ENCODE peak calls at places on chromosome 4, in six cellular contexts. V, Q, P, K, M and D are unnamed samples. For H3K4me1, the result is how much of the 10 kb centered on the place peaks cover.

GRCh38 chr4:120452006-120452405 is 385.4 kb upstream of the MAD2L1 start:
- DNase-seq in V (no peak), Q (no peak), P (no peak), K (no peak), M (no peak), D (no peak)

GRCh38 chr4:45186249-45186648 is 459.9 kb upstream of the GNPDA2 start:
- DNase-seq in V (no peak), Q (no peak), P (no peak), K (no peak), M (no peak), D (no peak)

GRCh38 chr4:2437475-2438215 is 18.9 kb downstream of the CFAP99 start:
- DNase-seq in V (no peak), Q (peak), P (no peak), K (no peak), M (no peak), D (no peak)

GRCh38 chr4:89657931-89658700 is 178.8 kb downstream of the SNCA start:
- DNase-seq in V (peak), Q (no peak), P (no peak), K (peak), M (no peak), D (peak)

GRCh38 chr4:158538176-158538575 is 16.5 kb downstream of the RXFP1 start:
- DNase-seq in V (peak), Q (no peak), P (no peak), K (no peak), M (no peak), D (no peak)

GRCh38 chr4:25919676-25920075 is 5.7 kb downstream of the SMIM20 start:
- DNase-seq in V (no peak), Q (no peak), P (peak), K (no peak), M (no peak), D (no peak)

GRCh38 chr4:92236907-92237306 is 66.9 kb upstream of the GRID2 start:
- DNase-seq in V (no peak), Q (no peak), P (no peak), K (no peak), M (no peak), D (no peak)

GRCh38 chr4:84803720-84804119 is 162.8 kb downstream of the WDFY3 start:
- DNase-seq in V (no peak), Q (no peak), P (no peak), K (no peak), M (no peak), D (no peak)

GRCh38 chr4:126046081-126046614 is 731.4 kb downstream of the FAT4 start:
- DNase-seq in V (peak), Q (no peak), P (no peak), K (no peak), M (no peak), D (no peak)

GRCh38 chr4:98094118-98094517 is 49.2 kb downstream of the STPG2 start:
- DNase-seq in V (no peak), Q (no peak), P (no peak), K (no peak), M (no peak), D (no peak)

GRCh38 chr4:159151701-159152100 is 48.8 kb downstream of the RAPGEF2 start:
- DNase-seq in V (no peak), Q (no peak), P (no peak), K (no peak), M (no peak), D (no peak)

GRCh38 chr4:21765810-21766407 is 182.7 kb downstream of the KCNIP4 start:
- DNase-seq in V (peak), Q (no peak), P (peak), K (peak), M (peak), D (peak)

GRCh38 chr4:167897116-167897515 is 195.2 kb upstream of the ANXA10 start:
- DNase-seq in V (peak), Q (no peak), P (no peak), K (peak), M (no peak), D (no peak)

GRCh38 chr4:140335076-140335475 is 38.4 kb upstream of the SCOC start:
- DNase-seq in V (no peak), Q (no peak), P (no peak), K (no peak), M (no peak), D (no peak)

GRCh38 chr4:77669911-77670590 is 64.4 kb downstream of the CXCL13 start:
- DNase-seq in V (peak), Q (no peak), P (no peak), K (no peak), M (peak), D (no peak)

GRCh38 chr4:85477538-85477937 is 2.6 kb downstream of the ARHGAP24 start:
- DNase-seq in V (peak), Q (no peak), P (no peak), K (no peak), M (no peak), D (no peak)

GRCh38 chr4:73944061-73944875 is 37.6 kb downstream of the PF4 start:
- DNase-seq in V (peak), Q (no peak), P (peak), K (peak), M (peak), D (no peak)

GRCh38 chr4:3399277-3400194 is 42.2 kb upstream of the HGFAC start:
- DNase-seq in V (no peak), Q (peak), P (no peak), K (no peak), M (no peak), D (peak)

GRCh38 chr4:168886361-168886760 is 123.7 kb downstream of the CBR4 start:
- DNase-seq in V (no peak), Q (no peak), P (no peak), K (no peak), M (no peak), D (peak)

GRCh38 chr4:31365006-31365690 is 645.0 kb downstream of the PCDH7 start:
- DNase-seq in V (no peak), Q (no peak), P (no peak), K (no peak), M (peak), D (no peak)

GRCh38 chr4:8370835-8371234 is 69.7 kb downstream of the ACOX3 start:
- DNase-seq in V (no peak), Q (no peak), P (no peak), K (no peak), M (peak), D (no peak)

GRCh38 chr4:70778888-70779422 is 57.2 kb downstream of the RUFY3 start:
- DNase-seq in V (no peak), Q (no peak), P (no peak), K (no peak), M (peak), D (no peak)

GRCh38 chr4:84309191-84309590 is 189.9 kb downstream of the NKX6-1 start:
- DNase-seq in V (no peak), Q (no peak), P (no peak), K (peak), M (no peak), D (no peak)

GRCh38 chr4:178027796-178028195 is 585.6 kb upstream of the AGA start:
- DNase-seq in V (no peak), Q (no peak), P (no peak), K (no peak), M (no peak), D (no peak)

GRCh38 chr4:158042591-158043030 is 130.2 kb downstream of the GASK1B start:
- DNase-seq in V (no peak), Q (no peak), P (no peak), K (no peak), M (no peak), D (no peak)

GRCh38 chr4:174358823-174359222 is 75.1 kb downstream of the CEP44 start:
- DNase-seq in V (no peak), Q (no peak), P (no peak), K (no peak), M (no peak), D (no peak)

GRCh38 chr4:48205092-48205491 is 64.5 kb downstream of the TEC start:
- DNase-seq in V (peak), Q (no peak), P (no peak), K (no peak), M (no peak), D (no peak)

GRCh38 chr4:13920901-13921300 is 293.4 kb upstream of the BOD1L1 start:
- DNase-seq in V (peak), Q (no peak), P (peak), K (no peak), M (no peak), D (peak)

GRCh38 chr4:2961411-2962098 is 1.7 kb downstream of the NOP14 start:
- DNase-seq in V (peak), Q (no peak), P (no peak), K (peak), M (no peak), D (no peak)

GRCh38 chr4:158948071-158948470 is 154.8 kb upstream of the RAPGEF2 start:
- DNase-seq in V (no peak), Q (no peak), P (no peak), K (no peak), M (no peak), D (no peak)

GRCh38 chr4:111595456-111595855 is 549.8 kb upstream of the FAM241A start:
- DNase-seq in V (peak), Q (no peak), P (no peak), K (no peak), M (no peak), D (no peak)

GRCh38 chr4:71113294-71113693 is 119.8 kb downstream of the DCK start:
- DNase-seq in V (peak), Q (no peak), P (peak), K (peak), M (no peak), D (no peak)

GRCh38 chr4:85268146-85268545 is 206.8 kb upstream of the ARHGAP24 start:
- DNase-seq in V (no peak), Q (no peak), P (no peak), K (peak), M (no peak), D (no peak)

GRCh38 chr4:89469512-89469911 is 161.9 kb upstream of the GPRIN3 start:
- DNase-seq in V (no peak), Q (no peak), P (no peak), K (no peak), M (no peak), D (no peak)

GRCh38 chr4:145308598-145308997 is 128.2 kb upstream of the OTUD4 start:
- DNase-seq in V (no peak), Q (no peak), P (no peak), K (no peak), M (no peak), D (no peak)

GRCh38 chr4:113979157-113979972 is at the start of gene ARSJ:
- DNase-seq in V (peak), Q (peak), P (peak), K (peak), M (peak), D (peak)
- H3K4me3 ChIP-seq in V (peak), Q (peak), P (peak), K (peak), M (peak), D (peak)

GRCh38 chr4:7172508-7172907 is 19.8 kb upstream of the SORCS2 start:
- DNase-seq in V (no peak), Q (peak), P (no peak), K (no peak), M (no peak), D (no peak)
- H3K4me1 ChIP-seq in V (under half), Q (under half), P (under half), K (under half), M (under half), D (under half)

GRCh38 chr4:115678425-115678941 is 565.1 kb upstream of the NDST4 start:
- DNase-seq in V (no peak), Q (no peak), P (no peak), K (no peak), M (no peak), D (no peak)

GRCh38 chr4:115670930-115671329 is 557.5 kb upstream of the NDST4 start:
- DNase-seq in V (peak), Q (no peak), P (no peak), K (no peak), M (no peak), D (no peak)

GRCh38 chr4:115671581-115671980 is 558.2 kb upstream of the NDST4 start:
- DNase-seq in V (peak), Q (no peak), P (no peak), K (no peak), M (no peak), D (no peak)

GRCh38 chr4:115675721-115676120 is 562.3 kb upstream of the NDST4 start:
- DNase-seq in V (no peak), Q (no peak), P (no peak), K (no peak), M (no peak), D (no peak)

DNA sequence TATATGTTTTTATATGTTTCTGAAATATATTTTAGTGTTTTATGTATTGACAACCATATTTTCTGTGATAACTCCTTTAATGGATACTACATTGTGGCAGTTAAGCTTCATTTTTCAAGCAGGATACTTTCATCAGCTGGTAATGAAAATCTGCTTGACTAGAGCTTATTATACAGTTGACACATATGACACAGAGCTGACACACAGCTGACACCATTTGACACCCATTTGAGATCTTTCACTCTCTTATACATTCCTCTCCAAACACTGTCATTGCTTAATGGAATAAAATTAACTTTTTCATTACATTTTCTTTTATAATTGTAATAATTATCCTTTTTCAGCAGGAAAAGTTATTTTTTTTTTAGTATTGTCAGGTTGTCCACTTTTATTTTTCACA is 561.1 kb upstream of the NDST4 start:
- DNase-seq in V (no peak), Q (no peak), P (no peak), K (no peak), M (no peak), D (no peak)
- H3K27ac ChIP-seq in V (no peak), Q (no peak), P (no peak), K (no peak), M (no peak), D (no peak)

GRCh38 chr4:1172228-1172851 is at the start of gene SPON2:
- DNase-seq in V (no peak), Q (peak), P (no peak), K (peak), M (no peak), D (no peak)

GRCh38 chr4:1170156-1170804 is 2.1 kb downstream of the SPON2 start:
- DNase-seq in V (no peak), Q (peak), P (no peak), K (no peak), M (no peak), D (no peak)

GRCh38 chr4:1171306-1172227 is 816 bp downstream of the SPON2 start:
- DNase-seq in V (no peak), Q (peak), P (peak), K (peak), M (peak), D (no peak)

GRCh38 chr4:1169691-1170096 is 2.7 kb downstream of the SPON2 start:
- DNase-seq in V (no peak), Q (peak), P (no peak), K (no peak), M (no peak), D (no peak)

DNA sequence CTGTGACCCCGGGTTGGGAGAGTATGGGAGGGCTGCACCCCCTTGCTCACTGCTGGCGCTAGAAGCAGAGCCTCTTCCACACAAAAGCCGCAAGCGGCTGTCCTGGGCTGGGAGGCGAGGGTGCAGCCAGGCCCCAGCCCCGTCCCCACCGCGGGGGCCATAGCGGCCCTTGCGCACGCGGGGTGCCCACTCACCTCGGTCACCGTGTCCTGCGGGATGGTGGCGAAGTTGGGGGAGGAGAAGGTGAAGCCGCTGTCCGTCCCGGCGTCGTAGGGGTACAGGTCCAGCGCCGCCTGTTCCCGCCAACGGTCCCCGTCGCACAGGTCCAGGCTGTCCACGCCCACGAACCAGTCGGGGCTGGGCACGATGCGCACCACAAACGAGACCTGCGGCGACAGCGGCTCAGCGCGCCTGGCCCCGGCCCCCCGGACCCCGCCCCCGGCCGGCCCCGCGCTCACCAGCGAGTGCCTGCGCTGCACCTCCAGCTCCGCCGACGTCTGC is 1.5 kb downstream of the SPON2 start:
- DNase-seq in V (no peak), Q (peak), P (no peak), K (no peak), M (no peak), D (no peak)
- H3K4me3 ChIP-seq in V (no peak), Q (peak), P (peak), K (peak), M (no peak), D (no peak)

DNA sequence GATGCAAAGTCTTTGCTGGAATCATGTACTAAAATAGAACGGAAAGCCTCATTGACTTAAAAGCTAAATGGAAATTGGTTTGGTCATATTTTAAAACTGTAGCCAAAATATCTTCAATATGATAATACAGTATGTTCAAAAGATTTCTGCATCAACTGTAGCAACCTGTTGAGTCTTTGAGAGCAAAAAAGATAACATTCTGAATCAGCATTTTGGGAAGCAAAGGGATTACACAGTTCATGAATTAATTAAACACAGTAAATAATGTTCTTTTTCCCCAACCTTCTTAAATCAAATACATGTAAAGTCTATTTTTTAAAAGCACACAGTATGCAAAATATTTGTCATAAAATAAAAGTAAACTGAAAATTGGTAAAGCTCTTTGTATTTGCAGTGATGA is 50.5 kb downstream of the DCHS2 start:
- DNase-seq in V (no peak), Q (no peak), P (no peak), K (no peak), M (no peak), D (no peak)
- H3K4me1 ChIP-seq in V (under half), Q (under half), P (under half), K (under half), M (under half), D (under half)

DNA sequence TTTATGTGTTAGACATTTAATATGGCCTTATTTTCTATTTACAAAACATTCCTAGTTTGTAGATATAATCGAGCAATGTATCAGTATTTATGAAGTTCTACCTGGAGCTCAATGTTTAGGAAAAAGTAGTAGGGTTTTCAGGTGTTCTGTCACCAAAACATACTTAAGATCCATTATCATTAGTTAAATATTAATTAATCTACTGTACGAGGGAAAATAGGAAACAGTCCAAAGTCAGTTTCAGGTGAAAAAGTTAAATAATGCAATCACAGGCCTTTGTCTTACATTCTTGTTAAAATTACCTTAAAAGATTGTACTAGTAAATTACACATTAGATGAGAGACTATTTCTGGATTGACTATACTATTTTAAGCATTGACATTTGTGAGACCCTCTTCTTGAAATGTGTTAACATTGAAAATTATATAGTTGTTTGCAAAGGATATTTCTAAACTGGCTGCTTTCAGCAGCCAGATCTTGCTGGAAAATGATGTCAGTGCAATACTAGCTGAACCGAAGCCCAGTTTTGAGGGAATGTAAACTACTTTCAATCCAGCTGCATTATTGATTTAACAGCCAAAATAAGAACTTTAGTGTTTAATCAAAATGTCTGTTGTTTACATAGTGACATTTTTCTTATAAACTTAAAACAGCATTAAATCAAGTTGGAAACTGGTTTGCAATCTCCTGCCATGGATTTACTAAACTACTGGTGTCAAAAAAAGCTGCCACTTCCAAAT is 19.3 kb downstream of the GUCY1B1 start:
- DNase-seq in V (no peak), Q (no peak), P (no peak), K (no peak), M (no peak), D (no peak)
- H3K27ac ChIP-seq in V (no peak), Q (peak), P (peak), K (no peak), M (peak), D (no peak)

GRCh38 chr4:78778530-78778929 is 2.4 kb downstream of the BMP2K start:
- DNase-seq in V (no peak), Q (no peak), P (no peak), K (no peak), M (no peak), D (no peak)
- H3K4me3 ChIP-seq in V (peak), Q (no peak), P (peak), K (peak), M (no peak), D (no peak)

GRCh38 chr4:183146478-183146877 is 47.4 kb downstream of the WWC2 start:
- DNase-seq in V (no peak), Q (no peak), P (no peak), K (no peak), M (no peak), D (no peak)
- H3K4me1 ChIP-seq in V (under half), Q (under half), P (under half), K (under half), M (under half), D (under half)